ENCODE peak calls at places on chromosome 22, in six cellular contexts. J is RWPE1; F is activated CD4-positive, alpha-beta T cell treated with anti-CD3 and anti-CD28 coated beads, Interleukin-2, amount 50 U/mL, for 1 hour; Y is naive thymus-derived CD8-positive, alpha-beta T cell; C is kidney; A is NCI-H1417. L is an unnamed sample.

GRCh38 chr22:35731321-35731720 is 13.6 kb downstream of the APOL5 start:
- DNase-seq in J (no peak), F (no peak), Y (no peak), C (no peak), A (no peak), L (no peak)

GRCh38 chr22:50482107-50483074 is 1.0 kb downstream of the ADM2 start:
- DNase-seq in J (no peak), F (no peak), Y (no peak), C (peak), A (no peak), L (no peak)

GRCh38 chr22:30969532-30970355 is 679 bp downstream of the TUG1 start:
- DNase-seq in J (peak), F (peak), Y (no peak), C (no peak), A (no peak), L (no peak)

GRCh38 chr22:19800761-19801244 is 40.2 kb downstream of the TBX1 start:
- DNase-seq in J (no peak), F (no peak), Y (no peak), C (peak), A (no peak), L (no peak)

GRCh38 chr22:43148581-43148980 is 2.8 kb upstream of the TSPO start:
- DNase-seq in J (no peak), F (no peak), Y (no peak), C (no peak), A (no peak), L (no peak)

GRCh38 chr22:39664485-39665200 is 94.1 kb downstream of the CACNA1I start:
- DNase-seq in J (no peak), F (peak), Y (peak), C (no peak), A (no peak), L (no peak)

GRCh38 chr22:19271856-19272535 is 19.5 kb downstream of the CLTCL1 start:
- DNase-seq in J (no peak), F (no peak), Y (no peak), C (no peak), A (no peak), L (no peak)

GRCh38 chr22:32828561-32828960 is 27.1 kb downstream of the TIMP3 start:
- DNase-seq in J (no peak), F (no peak), Y (no peak), C (no peak), A (no peak), L (no peak)

GRCh38 chr22:48240165-48240934 is 1477.9 kb downstream of the TBC1D22A start:
- DNase-seq in J (no peak), F (no peak), Y (no peak), C (no peak), A (no peak), L (no peak)

GRCh38 chr22:42655693-42656092 is 6.5 kb upstream of the CYB5R3 start:
- DNase-seq in J (no peak), F (no peak), Y (no peak), C (no peak), A (peak), L (no peak)

GRCh38 chr22:34761111-34761510 is 304.8 kb upstream of the ISX start:
- DNase-seq in J (peak), F (no peak), Y (no peak), C (no peak), A (no peak), L (no peak)

GRCh38 chr22:42747701-42748513 is 27.2 kb upstream of the A4GALT start:
- DNase-seq in J (no peak), F (no peak), Y (no peak), C (no peak), A (no peak), L (no peak)

GRCh38 chr22:37282385-37282677 is at the start of gene CYTH4:
- DNase-seq in J (peak), F (peak), Y (peak), C (peak), A (no peak), L (peak)